ENCODE peak calls at places on chromosomes 11 and 22, in six cellular contexts. G is uterus; V is ovary; P is lung; Q is Peyer's patch; R is CD8-positive, alpha-beta T cell. M is an unnamed sample. For H3K4me1 and H3K9me3, the result is how much of the 10 kb centered on the place peaks cover.

GRCh38 chr22:38419864-38420172 is 35.2 kb downstream of the KCNJ4 start:
- DNase-seq in Q (no peak), P (no peak), R (no peak), G (no peak), V (no peak), M (no peak)

GRCh38 chr11:3969613-3970012 is 114.1 kb downstream of the STIM1 start:
- DNase-seq in Q (no peak), G (no peak), P (no peak), V (no peak), R (no peak), M (no peak)

GRCh38 chr22:45886502-45886901 is 90.5 kb downstream of the WNT7B start:
- DNase-seq in G (peak), P (no peak), V (no peak), Q (no peak), R (no peak), M (no peak)

GRCh38 chr11:96694338-96694737 is 304.5 kb downstream of the JRKL start:
- DNase-seq in P (no peak), Q (no peak), V (no peak), R (no peak), G (no peak), M (no peak)

GRCh38 chr11:100578966-100579365 is 108.1 kb upstream of the ARHGAP42 start:
- DNase-seq in G (no peak), V (no peak), R (no peak), P (no peak), Q (no peak), M (no peak)

GRCh38 chr11:120835601-120836228 is 188.2 kb upstream of the TBCEL start:
- DNase-seq in V (no peak), Q (no peak), P (no peak), G (no peak), R (no peak), M (no peak)

GRCh38 chr11:10669258-10670033 is 24.1 kb downstream of the IRAG1 start:
- DNase-seq in Q (no peak), P (no peak), V (no peak), R (no peak), G (peak), M (no peak)

GRCh38 chr11:20715464-20715863 is 46.1 kb downstream of the NELL1 start:
- DNase-seq in G (no peak), Q (no peak), R (no peak), P (no peak), V (no peak), M (no peak)

GRCh38 chr11:72685560-72686480 is 11.6 kb upstream of the PDE2A start:
- DNase-seq in P (no peak), G (peak), V (peak), R (no peak), Q (no peak), M (no peak)

GRCh38 chr11:269146-269890 is 8.9 kb upstream of the NLRP6 start:
- DNase-seq in P (peak), R (no peak), Q (peak), V (no peak), G (no peak), M (peak)

GRCh38 chr11:8331767-8332166 is 68.1 kb upstream of the LMO1 start:
- DNase-seq in Q (no peak), G (no peak), V (no peak), R (no peak), P (no peak), M (no peak)

GRCh38 chr11:120108154-120108784 is 29.6 kb downstream of the TRIM29 start:
- DNase-seq in R (peak), G (peak), Q (peak), P (peak), V (peak), M (peak)

GRCh38 chr11:57792060-57792541 is 30.5 kb downstream of the CTNND1 start:
- DNase-seq in Q (peak), G (no peak), V (no peak), P (peak), R (peak), M (peak)

GRCh38 chr11:62930157-62930556 is 9.0 kb upstream of the CHRM1 start:
- DNase-seq in G (no peak), R (no peak), V (no peak), Q (no peak), P (no peak), M (no peak)

GRCh38 chr22:30308518-30309230 is 18.1 kb downstream of the TBC1D10A start:
- DNase-seq in G (no peak), R (no peak), V (no peak), P (no peak), Q (peak), M (peak)

GRCh38 chr11:61635304-61635703 is 44.9 kb upstream of the DAGLA start:
- DNase-seq in R (no peak), G (no peak), Q (no peak), V (no peak), P (no peak), M (no peak)

GRCh38 chr22:27756212-27756660 is 45.3 kb downstream of the MN1 start:
- DNase-seq in V (no peak), G (no peak), R (no peak), P (no peak), Q (no peak), M (no peak)

GRCh38 chr11:14967581-14968214 is 4.5 kb downstream of the CALCA start:
- DNase-seq in R (no peak), G (no peak), V (no peak), Q (no peak), P (no peak), M (no peak)

GRCh38 chr11:76763573-76764348 is 19.4 kb upstream of the TSKU start:
- DNase-seq in R (no peak), V (peak), Q (no peak), G (no peak), P (no peak), M (no peak)

GRCh38 chr11:78192223-78192719 is 3.6 kb downstream of the USP35 start:
- DNase-seq in G (no peak), Q (peak), R (no peak), V (no peak), P (no peak), M (no peak)
- H3K27ac ChIP-seq in G (no peak), Q (no peak), R (no peak), V (peak), P (no peak), M (no peak)

GRCh38 chr11:128476031-128476430 is 111.3 kb downstream of the ETS1 start:
- DNase-seq in R (no peak), V (no peak), Q (no peak), G (no peak), P (no peak), M (no peak)
- H3K4me1 ChIP-seq in R (half or more), V (under half), Q (half or more), G (under half), P (under half), M (half or more)

GRCh38 chr22:47878460-47878859 is 1116.0 kb downstream of the TBC1D22A start:
- DNase-seq in Q (no peak), R (no peak), P (no peak), G (no peak), V (no peak), M (no peak)
- H3K9me3 ChIP-seq in Q (under half), R (under half), P (under half), G (under half), V (under half), M (under half)

GRCh38 chr11:13223112-13223511 is 54.5 kb upstream of the BMAL1 start:
- DNase-seq in V (no peak), G (no peak), P (no peak), R (no peak), Q (no peak), M (no peak)

GRCh38 chr11:13222285-13222684 is 55.3 kb upstream of the BMAL1 start:
- DNase-seq in P (no peak), R (no peak), V (no peak), G (no peak), Q (no peak), M (no peak)

GRCh38 chr11:13216019-13217006 is 61.3 kb upstream of the BMAL1 start:
- DNase-seq in R (no peak), V (no peak), G (no peak), Q (no peak), P (no peak), M (no peak)

GRCh38 chr11:13221722-13222121 is 55.9 kb upstream of the BMAL1 start:
- DNase-seq in P (no peak), Q (no peak), G (no peak), R (no peak), V (no peak), M (no peak)

DNA sequence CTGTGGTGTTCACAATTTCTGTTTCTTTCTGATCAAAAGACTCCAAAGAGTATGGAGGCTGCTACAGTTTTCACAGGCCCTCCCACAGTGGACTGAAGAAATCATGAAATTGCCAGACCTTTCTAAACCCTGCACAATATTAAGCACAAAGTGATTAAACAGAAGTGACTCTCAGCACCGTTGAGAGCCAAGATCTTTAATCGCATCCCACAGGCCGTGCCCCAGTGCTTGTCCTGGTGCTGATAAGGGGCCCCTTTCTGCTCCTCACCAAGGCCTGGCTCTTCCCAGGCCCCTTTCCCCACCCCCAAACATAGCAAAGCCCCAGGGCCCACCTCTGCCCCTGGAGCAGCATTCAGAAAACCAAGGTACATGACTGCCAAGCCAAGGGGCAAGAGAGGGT is 57.4 kb upstream of the BMAL1 start:
- DNase-seq in Q (no peak), P (no peak), V (no peak), R (no peak), G (no peak), M (no peak)
- H3K27ac ChIP-seq in Q (no peak), P (no peak), V (no peak), R (no peak), G (no peak), M (no peak)

GRCh38 chr11:45337583-45338360 is 51.6 kb upstream of the SYT13 start:
- DNase-seq in Q (no peak), P (no peak), V (no peak), G (no peak), R (no peak), M (no peak)
- H3K4me1 ChIP-seq in Q (under half), P (under half), V (under half), G (under half), R (under half), M (under half)

DNA sequence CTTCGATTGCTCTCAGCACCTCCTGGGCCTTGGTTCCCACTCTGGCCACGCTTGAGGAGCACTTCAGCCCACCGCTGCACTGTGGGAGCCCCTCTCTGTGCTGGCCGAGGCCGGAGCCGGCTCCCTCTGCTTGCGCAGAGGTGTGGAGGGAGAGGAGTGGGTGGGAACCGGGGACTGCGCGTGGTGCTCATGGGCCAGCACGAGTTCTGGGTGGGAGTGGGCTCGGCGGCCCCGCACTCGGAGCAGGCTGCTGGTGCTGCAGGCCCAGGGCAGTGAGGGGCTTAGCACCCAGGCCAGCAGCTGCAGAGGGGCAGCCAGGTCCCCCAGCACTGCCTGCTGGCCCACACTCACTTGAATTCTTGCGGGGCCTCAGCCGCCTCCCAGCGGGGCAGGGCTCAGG is 12.2 kb downstream of the OR4B1 start:
- DNase-seq in R (no peak), Q (no peak), P (no peak), G (no peak), V (no peak), M (no peak)
- H3K9me3 ChIP-seq in R (under half), Q (under half), P (under half), G (under half), V (under half), M (under half)

DNA sequence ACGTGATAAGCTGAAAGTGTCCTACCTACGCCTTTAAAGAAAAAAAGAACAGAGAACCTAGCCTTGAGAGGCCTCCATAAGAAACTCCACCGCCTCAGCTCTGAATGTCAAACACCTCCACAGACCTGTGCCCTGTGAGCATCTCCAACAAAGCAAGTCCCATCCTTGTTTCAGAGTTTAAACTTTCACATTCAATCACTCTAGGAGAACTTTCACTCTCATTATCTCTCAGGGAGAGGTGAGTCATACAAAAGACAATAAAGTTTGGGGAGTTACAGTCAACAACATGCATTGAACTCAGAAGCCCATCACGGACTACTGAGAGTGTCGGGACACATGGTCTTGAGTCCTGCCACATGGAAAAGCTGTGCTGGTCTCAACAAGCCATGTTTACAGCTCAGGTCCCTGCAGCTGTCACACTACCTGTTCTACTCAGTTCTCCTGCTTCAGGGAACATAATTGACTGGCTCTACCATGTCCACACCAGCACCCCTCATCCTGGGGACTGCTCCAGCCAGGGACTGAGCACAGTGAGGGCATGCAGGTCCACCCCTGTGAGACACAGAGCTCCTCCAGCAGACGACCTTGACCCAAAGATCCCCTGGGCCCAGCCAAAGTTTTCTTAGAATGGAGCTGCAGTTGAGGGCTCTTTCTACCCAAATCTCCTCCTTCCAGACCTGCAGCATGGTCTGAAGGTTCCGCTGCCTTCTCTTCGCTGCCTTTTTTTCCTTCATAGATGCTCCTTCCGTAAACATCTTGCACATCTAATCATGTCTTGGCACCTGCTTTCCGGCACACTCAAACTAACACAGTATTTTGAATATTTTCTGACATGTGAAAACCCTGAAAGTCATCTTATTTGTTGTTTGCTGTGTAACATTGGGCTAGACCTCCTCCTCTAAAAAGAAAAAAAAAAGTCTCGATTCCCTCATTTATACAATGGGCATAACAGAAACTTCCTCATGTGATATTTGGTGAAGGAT is 114.9 kb downstream of the ETS1 start:
- DNase-seq in R (no peak), G (no peak), Q (no peak), V (peak), P (no peak), M (peak)
- H3K27ac ChIP-seq in R (peak), G (peak), Q (peak), V (no peak), P (peak), M (peak)

DNA sequence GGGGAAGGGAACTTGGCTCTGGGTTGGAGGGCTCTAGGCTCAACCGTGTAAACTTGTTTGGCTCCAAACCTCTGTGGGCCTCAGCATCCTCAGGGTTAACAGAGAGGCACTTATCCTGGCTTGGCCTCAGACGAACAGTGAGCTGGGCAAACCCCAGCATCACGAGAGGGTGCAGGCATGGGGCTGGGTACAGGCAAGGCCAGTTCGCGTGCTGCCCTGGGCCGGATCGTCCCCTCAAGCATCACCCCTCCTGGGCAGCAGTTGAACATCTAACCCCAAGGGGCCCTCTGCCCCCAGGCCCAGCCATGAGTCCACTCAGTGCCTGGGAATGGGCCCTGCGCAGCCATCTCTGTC is 1.9 kb downstream of the EHBP1L1 start:
- DNase-seq in Q (no peak), V (no peak), G (no peak), P (no peak), R (no peak), M (no peak)
- H3K4me1 ChIP-seq in Q (under half), V (under half), G (under half), P (under half), R (under half), M (half or more)

DNA sequence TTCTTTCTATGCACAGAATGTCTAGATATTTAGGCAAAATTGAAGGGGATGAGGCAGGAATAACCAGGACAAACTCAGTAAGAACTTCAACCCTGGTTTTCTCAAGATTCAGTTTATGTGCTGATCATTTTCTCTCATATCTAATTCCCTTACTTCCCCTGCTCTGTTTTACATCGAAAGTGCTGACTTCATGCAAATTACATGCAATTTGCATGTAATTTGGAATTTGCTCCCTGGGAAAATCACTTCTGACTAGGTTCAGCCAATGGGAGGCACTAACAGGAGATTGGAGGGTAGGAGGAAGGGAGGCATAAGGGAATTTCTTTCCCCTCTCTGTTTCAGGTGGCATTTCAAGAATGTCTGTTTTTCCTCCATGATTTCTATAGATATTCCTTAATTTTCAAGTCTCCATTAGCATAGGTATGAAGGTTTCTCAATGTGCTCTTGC is 363.3 kb upstream of the CCDC90B start:
- DNase-seq in P (no peak), Q (no peak), G (no peak), V (no peak), R (no peak), M (no peak)
- H3K9me3 ChIP-seq in P (under half), Q (under half), G (under half), V (under half), R (under half), M (under half)

M was measured in CD4-positive, CD25-positive, alpha-beta regulatory T cell.